ENCODE peak calls at places on chromosomes 2 and 18, in nine cellular contexts. F, E, A, W, J, C, U, M and O are unnamed samples.

GRCh38 chr2:23385351-23385747 is 370 bp downstream of the KLHL29 start:
- DNase-seq in F (peak), E (no peak), A (no peak), W (peak), J (peak), C (peak), U (peak), M (peak), O (no peak)

GRCh38 chr2:201223089-201224073 is 37.0 kb upstream of the CASP8 start:
- DNase-seq in F (peak), E (peak), A (no peak), W (no peak), J (peak), C (no peak), U (no peak), M (peak), O (peak)

GRCh38 chr2:64504774-64505720 is 19.1 kb upstream of the AFTPH start:
- DNase-seq in F (no peak), E (no peak), A (no peak), W (no peak), J (no peak), C (no peak), U (no peak), M (no peak), O (no peak)

GRCh38 chr18:65415167-65415566 is 335.6 kb upstream of the CDH7 start:
- DNase-seq in F (no peak), E (no peak), A (no peak), W (no peak), J (no peak), C (no peak), U (no peak), M (no peak), O (no peak)

GRCh38 chr2:162073776-162074578 is at the start of gene DPP4:
- DNase-seq in F (peak), E (no peak), A (no peak), W (peak), J (peak), C (peak), U (no peak), M (peak), O (peak)

GRCh38 chr18:76993573-76993972 is 139.0 kb downstream of the MBP start:
- DNase-seq in F (no peak), E (no peak), A (no peak), W (no peak), J (no peak), C (no peak), U (no peak), M (no peak), O (no peak)

GRCh38 chr18:26460449-26461091 is 87.8 kb downstream of the KCTD1 start:
- DNase-seq in F (peak), E (no peak), A (no peak), W (peak), J (peak), C (peak), U (peak), M (peak), O (peak)

GRCh38 chr2:227464851-227465250 is 7.1 kb upstream of the AGFG1 start:
- DNase-seq in F (no peak), E (no peak), A (no peak), W (no peak), J (no peak), C (no peak), U (no peak), M (no peak), O (no peak)

GRCh38 chr18:3851159-3851558 is 401.2 kb downstream of the TGIF1 start:
- DNase-seq in F (no peak), E (no peak), A (no peak), W (no peak), J (no peak), C (no peak), U (no peak), M (no peak), O (no peak)

GRCh38 chr2:233447506-233448219 is 93.4 kb downstream of the DGKD start:
- DNase-seq in F (no peak), E (no peak), A (no peak), W (no peak), J (no peak), C (no peak), U (no peak), M (no peak), O (no peak)

GRCh38 chr18:77346446-77346845 is 96.8 kb downstream of the GALR1 start:
- DNase-seq in F (no peak), E (no peak), A (no peak), W (no peak), J (no peak), C (no peak), U (peak), M (no peak), O (no peak)

GRCh38 chr2:231714639-231715498 is 6.5 kb downstream of the PTMA start:
- DNase-seq in F (peak), E (peak), A (peak), W (no peak), J (peak), C (peak), U (peak), M (peak), O (peak)

GRCh38 chr2:144520718-144521487 is 984 bp upstream of the ZEB2 start:
- DNase-seq in F (no peak), E (peak), A (no peak), W (peak), J (no peak), C (no peak), U (peak), M (no peak), O (no peak)

GRCh38 chr2:101464841-101465240 is 10.1 kb downstream of the RFX8 start:
- DNase-seq in F (no peak), E (no peak), A (no peak), W (peak), J (no peak), C (no peak), U (peak), M (no peak), O (no peak)

GRCh38 chr2:99864561-99865216 is 277.7 kb downstream of the AFF3 start:
- DNase-seq in F (no peak), E (no peak), A (no peak), W (peak), J (no peak), C (no peak), U (peak), M (no peak), O (no peak)

GRCh38 chr2:149562304-149562703 is 25.3 kb downstream of the MMADHC start:
- DNase-seq in F (peak), E (no peak), A (no peak), W (peak), J (peak), C (no peak), U (peak), M (no peak), O (peak)

GRCh38 chr18:58407649-58408407 is 221.1 kb downstream of the ALPK2 start:
- DNase-seq in F (no peak), E (no peak), A (no peak), W (no peak), J (no peak), C (no peak), U (no peak), M (no peak), O (no peak)

GRCh38 chr2:88452151-88452851 is at the start of gene FOXI3:
- DNase-seq in F (peak), E (no peak), A (no peak), W (no peak), J (peak), C (no peak), U (no peak), M (no peak), O (peak)

GRCh38 chr2:200050921-200051620 is 95.7 kb downstream of the MAIP1 start:
- DNase-seq in F (no peak), E (no peak), A (no peak), W (no peak), J (no peak), C (no peak), U (no peak), M (no peak), O (no peak)

GRCh38 chr2:54897420-54898310 is 152.6 kb downstream of the RTN4 start:
- DNase-seq in F (no peak), E (no peak), A (no peak), W (no peak), J (no peak), C (no peak), U (no peak), M (no peak), O (no peak)

GRCh38 chr2:204542967-204543608 is 2.2 kb upstream of the PARD3B start:
- DNase-seq in F (no peak), E (no peak), A (no peak), W (no peak), J (no peak), C (no peak), U (peak), M (no peak), O (no peak)

GRCh38 chr2:195408196-195408595 is 248.8 kb upstream of the SLC39A10 start:
- DNase-seq in F (no peak), E (no peak), A (no peak), W (no peak), J (no peak), C (no peak), U (no peak), M (no peak), O (no peak)

GRCh38 chr18:45416168-45416567 is 199.1 kb upstream of the SLC14A2 start:
- DNase-seq in F (no peak), E (no peak), A (no peak), W (no peak), J (no peak), C (no peak), U (no peak), M (no peak), O (no peak)

GRCh38 chr2:220963930-220964329 is 608.2 kb downstream of the EPHA4 start:
- DNase-seq in F (no peak), E (no peak), A (no peak), W (no peak), J (no peak), C (no peak), U (no peak), M (no peak), O (no peak)

GRCh38 chr2:220966636-220967035 is 605.5 kb downstream of the EPHA4 start:
- DNase-seq in F (no peak), E (no peak), A (no peak), W (peak), J (no peak), C (no peak), U (peak), M (no peak), O (no peak)

GRCh38 chr2:220969348-220969747 is 602.8 kb downstream of the EPHA4 start:
- DNase-seq in F (no peak), E (no peak), A (no peak), W (no peak), J (no peak), C (no peak), U (no peak), M (no peak), O (no peak)
- TF ChIP-seq CTCF in F (no peak), E (no peak), A (no peak), W (no peak), J (no peak), C (no peak), U (no peak), M (no peak), O (no peak)

GRCh38 chr2:60553992-60554648 is 666 bp upstream of the BCL11A start:
- DNase-seq in F (no peak), E (peak), A (no peak), W (no peak), J (peak), C (peak), U (no peak), M (peak), O (peak)
- TF ChIP-seq CTCF in F (no peak), E (no peak), A (no peak), W (no peak), J (no peak), C (no peak), U (no peak), M (no peak), O (no peak)

DNA sequence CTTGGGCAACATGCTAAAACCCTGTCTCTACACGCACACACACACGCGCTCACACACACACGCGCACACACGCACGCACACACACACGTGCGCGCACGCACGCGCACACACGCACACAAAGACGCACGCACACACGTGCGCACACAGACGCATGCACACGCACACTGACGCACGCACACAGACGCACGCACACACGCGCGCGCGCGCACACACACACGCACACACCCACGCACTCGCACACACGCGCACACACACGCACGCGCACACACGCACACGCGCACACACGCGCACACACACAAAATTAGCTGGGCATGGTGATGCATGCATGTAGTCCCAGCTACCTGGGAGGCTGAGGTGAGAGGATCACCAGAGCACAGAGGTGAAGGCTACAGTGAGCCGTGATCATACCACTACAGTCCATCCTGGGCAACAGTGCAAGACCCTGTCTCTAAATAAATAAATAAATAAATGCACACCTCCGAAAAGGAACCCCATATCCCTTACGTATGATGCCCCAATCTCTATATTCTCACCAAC is 8.1 kb upstream of the IAH1 start:
- DNase-seq in F (no peak), E (no peak), A (no peak), W (no peak), J (no peak), C (no peak), U (no peak), M (no peak), O (no peak)
- TF ChIP-seq CTCF in F (no peak), E (no peak), A (no peak), W (no peak), J (no peak), C (no peak), U (no peak), M (no peak), O (no peak)

GRCh38 chr2:105397025-105397722 is 1.7 kb downstream of the FHL2 start:
- DNase-seq in F (no peak), E (peak), A (no peak), W (no peak), J (no peak), C (no peak), U (peak), M (no peak), O (no peak)

GRCh38 chr2:105397959-105398521 is 811 bp downstream of the FHL2 start:
- DNase-seq in F (no peak), E (peak), A (no peak), W (no peak), J (no peak), C (no peak), U (peak), M (peak), O (peak)

GRCh38 chr2:105400138-105400540 is 1.3 kb upstream of the FHL2 start:
- DNase-seq in F (no peak), E (no peak), A (no peak), W (no peak), J (no peak), C (no peak), U (no peak), M (no peak), O (no peak)

GRCh38 chr2:105399207-105399861 is 483 bp upstream of the FHL2 start:
- DNase-seq in F (peak), E (no peak), A (no peak), W (no peak), J (peak), C (no peak), U (no peak), M (no peak), O (peak)

GRCh38 chr2:105398522-105399206 is at the start of gene FHL2:
- DNase-seq in F (peak), E (peak), A (peak), W (peak), J (peak), C (peak), U (peak), M (peak), O (peak)
- TF ChIP-seq CTCF in F (peak), E (peak), A (peak), W (peak), J (peak), C (peak), U (peak), M (peak), O (peak)

DNA sequence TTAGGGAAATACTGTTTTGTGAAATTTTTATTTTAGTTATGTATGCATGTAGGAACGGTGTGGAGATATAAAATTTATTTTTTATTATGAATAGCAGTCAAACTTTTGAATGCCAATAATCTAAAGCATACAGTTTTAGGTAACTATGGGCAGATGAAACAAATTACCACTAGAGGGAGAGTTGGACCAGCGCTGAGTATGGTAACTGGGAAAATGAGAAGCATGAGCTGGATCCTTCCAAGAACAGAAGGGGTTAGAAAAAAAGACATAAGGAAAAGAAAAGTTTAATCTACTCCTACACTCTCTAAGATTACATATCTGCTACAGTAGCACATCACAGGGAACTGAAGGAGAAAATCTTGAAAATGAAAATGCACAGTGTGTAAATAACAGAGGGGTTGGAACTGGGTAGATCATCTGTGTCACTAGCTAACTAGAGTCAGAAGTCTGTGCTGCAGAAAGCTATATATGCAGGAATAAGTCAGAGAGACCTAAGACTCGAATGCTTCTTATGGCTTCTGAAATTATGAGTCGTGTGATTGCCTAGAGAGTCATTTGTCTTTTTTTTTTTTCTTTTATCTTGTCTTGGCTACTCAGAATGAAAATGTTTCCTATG is 15.6 kb downstream of the REG3G start:
- DNase-seq in F (no peak), E (peak), A (no peak), W (no peak), J (no peak), C (no peak), U (no peak), M (no peak), O (no peak)
- TF ChIP-seq CTCF in F (no peak), E (peak), A (no peak), W (peak), J (peak), C (peak), U (no peak), M (no peak), O (no peak)